ENCODE peak calls at places on chromosomes 6 and 20, in eight cellular contexts. K, C, H, D, S, T, R and A are unnamed samples.

GRCh38 chr20:2387180-2387577 is 6.5 kb downstream of the TGM6 start:
- DNase-seq in K (peak), R (peak), T (peak), D (peak), S (peak), H (peak), C (peak), A (peak)

GRCh38 chr6:30097902-30098606 is 14.8 kb downstream of the TRIM31 start:
- DNase-seq in T (no peak), H (no peak), K (no peak), C (no peak), R (no peak), D (no peak), S (no peak), A (peak)

GRCh38 chr6:87670707-87671106 is 31.3 kb downstream of the AKIRIN2 start:
- DNase-seq in K (no peak), T (no peak), D (no peak), H (no peak), S (no peak), C (no peak), R (no peak), A (no peak)

GRCh38 chr20:63978319-63979220 is 872 bp downstream of the SAMD10 start:
- DNase-seq in K (peak), S (peak), T (no peak), R (peak), D (no peak), H (peak), C (peak), A (peak)

GRCh38 chr6:111087106-111087835 is at the start of gene SLC16A10:
- DNase-seq in H (no peak), S (peak), R (peak), D (no peak), T (no peak), C (peak), K (no peak), A (peak)

GRCh38 chr6:13709698-13710551 is 1.7 kb downstream of the RANBP9 start:
- DNase-seq in T (peak), D (peak), R (peak), S (peak), H (peak), K (peak), C (peak), A (peak)

GRCh38 chr6:158863646-158864045 is 44.5 kb upstream of the EZR start:
- DNase-seq in T (peak), H (peak), K (peak), D (no peak), S (peak), C (no peak), R (peak), A (no peak)

GRCh38 chr20:45792513-45793118 is 862 bp downstream of the DNTTIP1 start:
- DNase-seq in S (no peak), D (no peak), R (no peak), T (no peak), C (no peak), K (no peak), H (no peak), A (no peak)

GRCh38 chr6:53979468-53980067 is 131.7 kb upstream of the MLIP start:
- DNase-seq in R (peak), T (peak), H (peak), S (peak), D (peak), C (peak), K (peak), A (peak)

GRCh38 chr6:163828038-163828790 is 413.7 kb downstream of the QKI start:
- DNase-seq in D (peak), H (no peak), S (peak), K (no peak), T (no peak), R (peak), C (no peak), A (no peak)

GRCh38 chr6:160055813-160056212 is 65.8 kb upstream of the SLC22A1 start:
- DNase-seq in C (no peak), R (no peak), T (no peak), S (no peak), K (peak), D (peak), H (no peak), A (no peak)

GRCh38 chr6:12371641-12372146 is 81.5 kb downstream of the EDN1 start:
- DNase-seq in H (no peak), D (no peak), C (peak), T (peak), S (peak), R (peak), K (peak), A (peak)

GRCh38 chr20:63091901-63092659 is 85.3 kb upstream of the BHLHE23 start:
- DNase-seq in K (no peak), D (no peak), C (no peak), R (no peak), H (no peak), S (no peak), T (no peak), A (no peak)

GRCh38 chr20:3752386-3752759 is 15.2 kb downstream of the ADISSP start:
- DNase-seq in H (no peak), S (no peak), D (no peak), T (no peak), K (no peak), R (no peak), C (no peak), A (no peak)

GRCh38 chr6:3749991-3750323 is 1.6 kb downstream of the PXDC1 start:
- DNase-seq in K (peak), D (peak), R (peak), S (peak), T (peak), C (peak), H (peak), A (peak)
- H3K4me3 ChIP-seq in K (peak), D (peak), R (peak), S (peak), T (peak), C (peak), H (peak), A (peak)

DNA sequence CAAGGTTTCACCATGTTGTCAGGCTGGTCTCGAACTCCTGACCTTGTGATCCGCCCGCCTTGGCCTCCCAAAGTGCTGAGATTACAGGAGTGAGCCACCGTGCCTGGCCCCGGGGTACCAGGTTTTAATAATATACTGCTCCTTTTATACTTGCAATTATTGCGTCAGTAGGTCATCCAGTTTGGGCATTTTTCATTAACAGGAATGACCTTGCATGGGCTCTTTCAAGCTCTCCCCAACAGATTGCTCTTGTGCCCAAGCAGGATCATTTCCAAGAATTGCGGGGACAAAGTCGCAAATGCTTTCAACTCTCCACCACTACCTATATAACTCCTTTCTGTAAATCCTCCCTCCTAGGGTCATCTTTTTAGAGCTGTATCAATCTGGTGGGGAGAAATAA is 23.8 kb downstream of the STK38 start:
- DNase-seq in H (no peak), K (no peak), S (no peak), T (no peak), C (no peak), D (no peak), R (no peak), A (no peak)
- H3K4me3 ChIP-seq in H (no peak), K (no peak), S (no peak), T (no peak), C (no peak), D (no peak), R (no peak), A (no peak)

DNA sequence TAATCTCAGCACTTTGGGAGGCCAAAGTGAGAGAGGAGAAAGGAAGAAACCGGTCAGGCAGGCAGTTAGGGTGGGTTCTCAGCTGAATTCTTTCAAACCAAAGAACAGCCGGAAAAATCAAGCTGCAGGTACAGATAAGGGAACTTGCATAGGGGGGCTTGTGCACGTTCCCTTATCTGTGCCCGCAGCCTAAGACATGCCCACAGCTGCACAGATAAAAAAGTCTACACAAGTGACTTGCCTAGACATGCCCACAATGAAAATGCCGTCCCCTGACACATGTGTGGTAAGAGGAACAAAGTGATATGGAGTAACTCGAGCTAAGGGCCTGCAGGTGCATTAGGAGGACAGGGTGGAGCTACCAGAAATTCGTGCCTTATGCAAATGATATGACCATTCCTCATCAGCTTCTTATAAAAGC is 175.8 kb upstream of the SALL4 start:
- DNase-seq in R (no peak), K (no peak), D (no peak), S (no peak), H (no peak), T (no peak), C (no peak), A (peak)
- H3K4me3 ChIP-seq in R (no peak), K (no peak), D (no peak), S (no peak), H (no peak), T (no peak), C (no peak), A (no peak)

DNA sequence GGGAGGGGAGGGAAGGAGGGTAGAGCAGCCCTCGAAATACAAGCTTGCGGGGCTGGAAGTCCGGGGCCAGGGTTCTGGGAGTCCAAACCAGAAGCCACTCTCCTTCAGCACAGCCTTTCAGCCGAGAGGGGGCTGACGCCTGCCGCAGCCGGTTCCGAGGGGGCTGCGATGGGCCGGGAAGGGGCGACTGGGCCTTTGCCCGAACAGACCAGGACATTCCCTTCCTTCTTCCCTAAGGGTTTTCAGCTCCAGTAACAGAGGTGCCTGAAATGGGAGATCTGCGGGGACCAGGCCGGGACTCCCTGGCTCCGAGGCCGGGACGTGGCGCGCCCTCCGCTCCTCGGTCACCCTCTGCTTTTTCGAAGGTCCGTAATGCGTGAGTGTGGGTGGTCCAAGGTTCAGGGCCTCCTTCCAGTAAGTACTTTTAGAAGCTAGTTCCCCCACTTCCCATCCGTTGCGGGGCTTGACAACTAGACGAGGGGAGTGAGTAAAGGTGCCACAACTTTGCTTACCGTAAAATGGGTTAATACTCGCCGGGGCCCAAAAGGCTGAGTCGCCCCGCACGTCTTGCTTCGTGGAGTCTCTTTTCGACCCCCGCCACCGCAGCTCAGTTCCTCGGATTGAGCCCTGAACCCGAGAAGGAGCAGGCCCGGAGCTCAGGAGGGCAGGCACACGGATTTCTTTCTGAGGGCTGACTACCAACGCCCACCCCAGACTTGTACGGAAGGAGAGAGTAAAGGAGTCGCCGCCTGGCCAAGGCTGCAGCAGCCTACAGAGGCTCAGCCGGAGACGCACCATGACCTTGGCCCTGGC is 2.9 kb upstream of the OLIG3 start:
- DNase-seq in T (no peak), K (no peak), S (no peak), H (no peak), D (no peak), C (no peak), R (no peak), A (no peak)
- H3K4me3 ChIP-seq in T (no peak), K (no peak), S (no peak), H (no peak), D (no peak), C (peak), R (no peak), A (no peak)

GRCh38 chr6:28543671-28544131 is 18.0 kb downstream of the GPX5 start:
- DNase-seq in T (peak), C (no peak), H (no peak), R (peak), S (peak), K (peak), D (peak), A (peak)
- H3K4me3 ChIP-seq in T (peak), C (no peak), H (peak), R (peak), S (peak), K (peak), D (peak), A (peak)

GRCh38 chr6:150413198-150413597 is 44.4 kb downstream of the IYD start:
- DNase-seq in H (no peak), S (no peak), R (no peak), T (no peak), K (no peak), D (no peak), C (no peak), A (no peak)

GRCh38 chr6:150410906-150411305 is 42.1 kb downstream of the IYD start:
- DNase-seq in D (no peak), S (peak), T (no peak), H (no peak), K (peak), C (peak), R (peak), A (peak)

GRCh38 chr6:150413768-150414167 is 45.0 kb downstream of the IYD start:
- DNase-seq in H (no peak), C (no peak), K (no peak), R (no peak), D (no peak), T (no peak), S (no peak), A (no peak)

GRCh38 chr6:150410395-150410794 is 41.6 kb downstream of the IYD start:
- DNase-seq in R (no peak), T (no peak), H (no peak), C (no peak), D (no peak), S (no peak), K (peak), A (no peak)

GRCh38 chr6:150412221-150412620 is 43.4 kb downstream of the IYD start:
- DNase-seq in D (no peak), H (no peak), S (peak), R (no peak), K (no peak), T (no peak), C (peak), A (no peak)
- H3K4me3 ChIP-seq in D (no peak), H (no peak), S (no peak), R (no peak), K (no peak), T (no peak), C (no peak), A (no peak)

DNA sequence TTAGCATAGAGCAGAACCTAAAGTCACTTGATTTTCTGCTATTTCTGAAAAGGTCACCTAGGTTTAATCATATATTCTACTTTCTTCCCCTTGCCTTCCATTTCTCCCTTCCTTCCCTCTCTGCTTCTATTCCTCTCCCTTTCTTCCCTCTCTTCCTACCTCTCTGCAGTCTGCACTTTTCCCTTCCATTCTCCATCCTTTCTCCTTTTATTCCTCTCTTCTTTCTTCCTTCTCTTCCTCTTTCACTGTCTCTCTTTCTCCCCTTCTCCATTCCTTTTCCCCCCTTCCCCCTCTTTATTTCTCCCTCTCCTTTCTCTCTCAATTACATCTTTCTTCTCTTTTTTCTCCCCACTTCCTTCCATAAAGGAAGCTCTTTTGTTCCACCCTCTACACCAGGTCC is 1049.8 kb upstream of the FLRT3 start:
- DNase-seq in K (no peak), C (no peak), R (no peak), T (no peak), S (no peak), D (no peak), H (no peak), A (no peak)
- H3K4me3 ChIP-seq in K (no peak), C (no peak), R (no peak), T (no peak), S (no peak), D (no peak), H (no peak), A (no peak)